ENCODE peak calls at places on chromosomes 6 and 20, in seven cellular contexts. H is AG04450, J is heart right ventricle, O is right lobe of liver, D is coronary artery, A is heart left ventricle, G is fibroblast of villous mesenchyme. T is an unnamed sample.

GRCh38 chr6:170371588-170371987 is 65.0 kb downstream of the FAM120B start:
- DNase-seq in H (no peak), J (no peak), O (no peak), D (no peak), A (no peak), G (no peak), T (no peak)

GRCh38 chr6:37308084-37308817 is 45.5 kb upstream of the RNF8 start:
- DNase-seq in H (no peak), J (no peak), O (no peak), D (no peak), A (no peak), G (peak), T (peak)

GRCh38 chr6:11428895-11429294 is 108.7 kb upstream of the TMEM170B start:
- DNase-seq in H (peak), J (no peak), O (no peak), D (peak), A (no peak), G (peak), T (peak)

GRCh38 chr6:85126448-85127178 is 323.3 kb upstream of the NT5E start:
- DNase-seq in H (no peak), J (peak), O (peak), D (no peak), A (peak), G (peak), T (peak)

GRCh38 chr6:54846243-54846856 is at the start of gene FAM83B:
- DNase-seq in H (no peak), J (peak), O (no peak), D (no peak), A (peak), G (no peak), T (no peak)

GRCh38 chr6:121925024-121925423 is 474.4 kb upstream of the HSF2 start:
- DNase-seq in H (no peak), J (no peak), O (no peak), D (no peak), A (no peak), G (no peak), T (peak)

GRCh38 chr6:24205020-24205492 is 79.0 kb downstream of the NRSN1 start:
- DNase-seq in H (peak), J (no peak), O (no peak), D (no peak), A (no peak), G (peak), T (peak)

GRCh38 chr20:37714973-37715657 is 21.3 kb downstream of the CTNNBL1 start:
- DNase-seq in H (no peak), J (no peak), O (no peak), D (no peak), A (no peak), G (peak), T (peak)

GRCh38 chr6:12851123-12851695 is 134.6 kb downstream of the PHACTR1 start:
- DNase-seq in H (no peak), J (no peak), O (no peak), D (no peak), A (no peak), G (no peak), T (no peak)

GRCh38 chr20:49424536-49424935 is 57.9 kb downstream of the KCNB1 start:
- DNase-seq in H (no peak), J (no peak), O (no peak), D (no peak), A (peak), G (no peak), T (no peak)

GRCh38 chr6:129719692-129720091 is 9.7 kb upstream of the ARHGAP18 start:
- DNase-seq in H (no peak), J (no peak), O (no peak), D (no peak), A (no peak), G (peak), T (peak)

GRCh38 chr6:64703922-64704321 is 1003.1 kb downstream of the EYS start:
- DNase-seq in H (no peak), J (no peak), O (no peak), D (no peak), A (no peak), G (no peak), T (no peak)

GRCh38 chr6:139711714-139712585 is 337.5 kb upstream of the CITED2 start:
- DNase-seq in H (no peak), J (no peak), O (no peak), D (no peak), A (no peak), G (peak), T (peak)

GRCh38 chr20:32585011-32585518 is at the start of gene NOL4L:
- DNase-seq in H (no peak), J (peak), O (no peak), D (no peak), A (no peak), G (peak), T (peak)

GRCh38 chr6:43669922-43670622 is 17.5 kb downstream of the MRPS18A start:
- DNase-seq in H (no peak), J (no peak), O (no peak), D (no peak), A (no peak), G (peak), T (peak)

GRCh38 chr20:61521680-61522420 is 269.8 kb downstream of the CDH4 start:
- DNase-seq in H (no peak), J (no peak), O (no peak), D (no peak), A (no peak), G (no peak), T (peak)

GRCh38 chr6:142753196-142753595 is 191.8 kb downstream of the HIVEP2 start:
- DNase-seq in H (no peak), J (no peak), O (no peak), D (no peak), A (no peak), G (no peak), T (no peak)

GRCh38 chr6:16592550-16592892 is 168.7 kb downstream of the ATXN1 start:
- DNase-seq in H (no peak), J (no peak), O (no peak), D (no peak), A (no peak), G (no peak), T (no peak)

GRCh38 chr20:36468149-36469000 is 72.9 kb upstream of the MYL9 start:
- DNase-seq in H (no peak), J (no peak), O (peak), D (peak), A (no peak), G (no peak), T (no peak)

GRCh38 chr6:111982681-111983080 is 71.2 kb upstream of the CCN6 start:
- DNase-seq in H (no peak), J (no peak), O (no peak), D (no peak), A (no peak), G (no peak), T (no peak)

GRCh38 chr6:89146748-89147715 is 1.2 kb downstream of the PM20D2 start:
- DNase-seq in H (no peak), J (no peak), O (no peak), D (no peak), A (no peak), G (peak), T (peak)

GRCh38 chr20:3239026-3239866 is at the start of gene SLC4A11:
- DNase-seq in H (no peak), J (peak), O (no peak), D (no peak), A (peak), G (peak), T (peak)

GRCh38 chr6:69580696-69581095 is 216.1 kb downstream of the LMBRD1 start:
- DNase-seq in H (no peak), J (no peak), O (no peak), D (no peak), A (no peak), G (no peak), T (no peak)

GRCh38 chr6:26520088-26520839 is 17.9 kb upstream of the HMGN4 start:
- DNase-seq in H (no peak), J (peak), O (peak), D (peak), A (peak), G (peak), T (no peak)

GRCh38 chr6:32967151-32968091 is 973 bp upstream of the BRD2 start:
- DNase-seq in H (no peak), J (no peak), O (no peak), D (no peak), A (no peak), G (peak), T (peak)

GRCh38 chr6:6684365-6684833 is 95.9 kb downstream of the LY86 start:
- DNase-seq in H (no peak), J (no peak), O (peak), D (no peak), A (no peak), G (no peak), T (no peak)

GRCh38 chr6:61711849-61712248 is 574.2 kb downstream of the KHDRBS2 start:
- DNase-seq in H (no peak), J (no peak), O (no peak), D (no peak), A (no peak), G (no peak), T (no peak)

GRCh38 chr6:81801489-81801888 is 49.0 kb upstream of the TENT5A start:
- DNase-seq in H (no peak), J (no peak), O (no peak), D (no peak), A (no peak), G (no peak), T (no peak)

GRCh38 chr6:30100585-30101422 is 12.1 kb downstream of the TRIM31 start:
- DNase-seq in H (no peak), J (peak), O (peak), D (no peak), A (peak), G (no peak), T (no peak)

GRCh38 chr6:143295904-143296303 is 154.6 kb downstream of the ADAT2 start:
- DNase-seq in H (no peak), J (no peak), O (no peak), D (no peak), A (no peak), G (no peak), T (no peak)

GRCh38 chr20:18571578-18571977 is 4.3 kb downstream of the SMIM26 start:
- DNase-seq in H (no peak), J (no peak), O (no peak), D (no peak), A (no peak), G (no peak), T (no peak)

GRCh38 chr6:154474636-154475428 is 35.7 kb downstream of the CNKSR3 start:
- DNase-seq in H (no peak), J (no peak), O (no peak), D (no peak), A (no peak), G (peak), T (peak)

DNA sequence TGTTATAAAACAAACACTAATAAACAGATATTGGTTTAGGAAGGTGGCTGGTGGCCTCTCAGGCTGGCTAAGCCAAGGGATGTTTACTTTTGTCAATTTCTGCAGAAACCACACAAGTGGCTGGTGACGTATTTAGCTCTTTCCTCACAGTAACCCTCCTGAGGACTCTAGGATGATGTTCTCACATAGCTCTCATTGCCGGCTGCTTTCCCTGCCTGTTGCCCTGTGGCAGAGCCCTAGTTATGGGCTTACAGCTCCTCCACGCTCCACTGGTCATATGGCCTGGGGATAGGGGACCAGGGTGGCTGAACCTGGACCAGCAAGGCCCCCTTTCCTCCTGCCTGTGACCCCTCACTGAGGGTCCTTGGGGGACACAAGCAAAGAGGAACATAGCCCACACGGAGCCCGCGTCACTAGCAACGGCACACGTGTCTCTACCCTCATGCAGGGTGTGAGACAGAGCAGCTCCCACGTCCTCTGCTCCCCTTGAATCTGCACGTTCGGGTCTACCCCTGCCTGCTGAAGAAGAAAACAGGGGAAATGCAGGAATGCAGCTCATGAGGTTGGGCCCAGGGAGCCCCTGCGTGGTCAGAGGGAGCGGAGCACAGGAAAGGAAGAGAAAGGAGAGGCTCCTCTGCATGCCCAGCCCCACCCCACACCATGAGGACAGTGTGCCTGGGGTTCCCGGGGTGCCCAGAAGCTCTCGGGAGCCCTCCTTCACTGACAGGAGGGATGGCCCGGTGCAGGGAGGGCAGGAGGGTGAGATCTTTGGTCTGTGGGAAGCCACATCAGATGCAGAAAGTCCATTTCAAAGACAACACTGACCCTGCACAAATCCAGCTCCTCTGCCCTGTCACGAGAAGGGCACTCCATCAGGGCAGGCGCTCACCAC is 13.9 kb downstream of the RAMACL start:
- DNase-seq in H (peak), J (no peak), O (peak), D (no peak), A (no peak), G (peak), T (peak)
- H3K4me3 ChIP-seq in H (peak), J (no peak), O (no peak), D (no peak), A (no peak), G (no peak), T (no peak)

GRCh38 chr20:44206132-44206531 is 4.4 kb downstream of the OSER1 start:
- DNase-seq in H (no peak), J (no peak), O (no peak), D (no peak), A (no peak), G (no peak), T (no peak)

GRCh38 chr20:44209691-44210421 is 715 bp downstream of the OSER1 start:
- DNase-seq in H (no peak), J (no peak), O (no peak), D (no peak), A (no peak), G (peak), T (peak)

GRCh38 chr20:44207066-44207723 is 3.4 kb downstream of the OSER1 start:
- DNase-seq in H (no peak), J (no peak), O (no peak), D (no peak), A (no peak), G (no peak), T (peak)

GRCh38 chr20:44208770-44209169 is 1.8 kb downstream of the OSER1 start:
- DNase-seq in H (no peak), J (no peak), O (no peak), D (no peak), A (no peak), G (peak), T (peak)

DNA sequence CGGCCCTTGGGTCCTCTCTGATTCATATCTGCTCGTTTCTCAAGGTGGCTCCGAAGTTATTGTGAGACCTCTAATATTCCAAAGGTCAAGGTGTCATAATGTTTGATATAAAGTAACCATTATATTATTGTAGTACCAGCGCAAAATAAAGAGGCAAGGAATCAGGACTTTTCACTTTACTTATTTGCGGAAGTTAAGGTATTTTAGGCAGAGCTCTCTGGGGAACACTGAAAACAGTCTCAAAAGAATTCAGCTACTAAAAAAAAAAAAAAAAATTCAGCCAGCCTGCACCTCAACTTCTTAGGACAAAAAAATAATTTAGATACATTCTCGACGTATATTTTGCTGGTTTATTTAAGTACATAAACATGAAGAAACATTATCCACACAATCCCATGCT is 2.4 kb downstream of the OSER1 start:
- DNase-seq in H (no peak), J (no peak), O (no peak), D (no peak), A (no peak), G (no peak), T (no peak)
- TF ChIP-seq CTCF in H (no peak), J (no peak), O (no peak), D (no peak), A (no peak), G (no peak), T (no peak)

GRCh38 chr6:31307669-31308049 is 35.8 kb upstream of the HLA-C start:
- DNase-seq in H (no peak), J (no peak), O (no peak), D (no peak), A (no peak), G (no peak), T (no peak)

GRCh38 chr6:31304683-31305082 is 32.8 kb upstream of the HLA-C start:
- DNase-seq in H (no peak), J (no peak), O (no peak), D (no peak), A (no peak), G (no peak), T (no peak)

GRCh38 chr6:31305674-31306219 is 33.9 kb upstream of the HLA-C start:
- DNase-seq in H (no peak), J (no peak), O (no peak), D (no peak), A (no peak), G (no peak), T (no peak)

GRCh38 chr6:31308845-31309175 is 36.9 kb upstream of the HLA-C start:
- DNase-seq in H (no peak), J (no peak), O (no peak), D (no peak), A (no peak), G (no peak), T (no peak)

DNA sequence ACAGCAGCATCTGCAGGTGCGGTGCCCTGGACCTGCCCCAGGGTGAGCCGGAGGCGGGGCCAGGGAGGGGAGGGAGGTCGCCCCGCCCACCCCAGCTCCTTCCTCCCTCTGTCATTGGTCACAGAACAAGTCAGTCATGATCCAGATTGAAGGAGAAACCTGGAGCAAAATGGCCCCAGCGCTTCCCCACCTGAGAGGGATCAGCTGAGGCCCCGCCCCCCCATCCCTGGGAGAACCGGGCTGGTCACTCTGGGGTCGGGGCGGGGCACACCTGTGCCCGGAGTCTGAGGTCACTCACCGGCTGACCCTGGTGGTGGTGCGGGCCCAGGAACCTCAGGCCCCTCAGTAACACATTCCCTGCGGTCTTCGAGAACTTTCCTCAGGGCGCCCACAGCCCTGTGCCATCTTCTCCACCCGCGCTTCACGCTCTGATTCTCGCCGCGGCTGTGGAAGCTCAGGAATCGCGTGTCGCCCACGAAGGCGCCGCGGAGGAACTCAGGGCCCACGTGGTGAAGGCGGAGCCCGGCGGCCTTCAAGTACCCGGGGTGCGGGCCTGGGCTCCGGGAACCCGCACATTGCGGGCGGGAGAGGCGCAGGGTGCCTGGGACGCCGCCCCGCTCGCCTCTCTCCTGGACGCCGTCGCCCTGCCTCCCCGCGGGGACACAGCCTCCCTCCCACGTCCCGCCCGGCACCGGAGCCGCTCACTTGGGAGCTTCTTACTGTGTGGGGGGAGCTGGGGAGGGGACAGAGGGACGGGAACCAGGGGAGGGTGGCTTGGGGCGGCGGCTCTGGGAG is 36.4 kb upstream of the HLA-C start:
- DNase-seq in H (no peak), J (peak), O (no peak), D (no peak), A (no peak), G (no peak), T (no peak)
- H3K4me3 ChIP-seq in H (no peak), J (peak), O (peak), D (peak), A (peak), G (no peak), T (no peak)

DNA sequence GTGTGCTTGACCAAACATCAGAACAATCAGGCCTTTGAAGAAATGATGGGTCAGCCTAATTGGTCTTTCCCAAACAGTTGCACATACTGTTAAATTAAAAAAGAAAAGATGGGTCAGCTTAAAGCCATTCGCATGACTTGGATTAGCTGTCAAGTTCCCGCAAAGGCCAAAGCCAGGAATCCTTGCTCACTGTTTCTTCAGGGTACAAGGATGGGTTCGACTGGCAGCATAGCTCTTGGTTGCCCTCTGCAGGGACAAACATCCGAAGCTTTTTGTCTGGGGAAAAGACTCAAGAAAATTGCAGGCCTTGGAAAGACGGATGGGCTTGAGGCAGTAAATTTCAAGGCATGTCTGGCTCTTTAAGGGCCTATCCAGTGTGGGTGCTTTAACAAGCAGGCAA is 168.0 kb downstream of the HDGFL1 start:
- DNase-seq in H (no peak), J (no peak), O (no peak), D (no peak), A (peak), G (peak), T (peak)
- TF ChIP-seq CTCF in H (peak), J (peak), O (no peak), D (no peak), A (peak), G (peak), T (peak)

GRCh38 chr6:113967777-113968176 is 3.2 kb downstream of the HDAC2 start:
- DNase-seq in H (no peak), J (no peak), O (no peak), D (no peak), A (no peak), G (no peak), T (no peak)
- H3K4me3 ChIP-seq in H (no peak), J (no peak), O (no peak), D (no peak), A (no peak), G (no peak), T (no peak)